ENCODE peak calls at places on chromosomes 13 and 19, in nine cellular contexts. T is endothelial cell of umbilical vein; E is fibroblast of mammary gland; P is breast epithelium; D is endodermal cell; Q is progenitor cell of endocrine pancreas; W is keratinocyte; I is CD8-positive, alpha-beta T cell; J is dorsolateral prefrontal cortex. L is an unnamed sample.
A peak's percentile ranks its signal among the peaks of the same experiment; 100 is the strongest.

GRCh38 chr19:28394705-28395104 is 818.2 kb downstream of the UQCRFS1 start:
- DNase-seq in T (no peak), E (no peak), P (no peak), D (no peak), Q (no peak), W (no peak), I (no peak), J (no peak), L (peak; percentile 38)

GRCh38 chr19:13579388-13580060 is 73.2 kb upstream of the CACNA1A start:
- DNase-seq in T (no peak), E (peak; percentile 70), P (no peak), D (no peak), Q (no peak), W (no peak), I (no peak), J (no peak), L (no peak)

GRCh38 chr13:101612736-101613135 is 160.3 kb downstream of the ITGBL1 start:
- DNase-seq in T (no peak), E (no peak), P (no peak), D (no peak), Q (no peak), W (no peak), I (no peak), J (no peak), L (no peak)

GRCh38 chr13:91017031-91017668 is 330.3 kb upstream of the MIR17HG start:
- DNase-seq in T (peak; percentile 12), E (peak; percentile 30), P (no peak), D (peak; percentile 87), Q (peak; percentile 20), W (no peak), I (no peak), J (no peak), L (no peak)

GRCh38 chr19:28039677-28040381 is 1173.1 kb downstream of the UQCRFS1 start:
- DNase-seq in T (no peak), E (no peak), P (no peak), D (no peak), Q (no peak), W (no peak), I (no peak), J (no peak), L (peak; percentile 67)

GRCh38 chr19:5880604-5881078 is 10.3 kb upstream of the FUT5 start:
- DNase-seq in T (no peak), E (peak; percentile 57), P (no peak), D (peak; percentile 73), Q (no peak), W (no peak), I (no peak), J (no peak), L (no peak)

GRCh38 chr19:50720921-50721291 is 1.3 kb upstream of the SHANK1 start:
- DNase-seq in T (no peak), E (peak; percentile 69), P (no peak), D (peak; percentile 71), Q (no peak), W (peak; percentile 30), I (no peak), J (no peak), L (no peak)

GRCh38 chr13:110634558-110634957 is 19.2 kb downstream of the NAXD start:
- DNase-seq in T (no peak), E (peak; percentile 93), P (no peak), D (peak; percentile 45), Q (no peak), W (no peak), I (no peak), J (no peak), L (no peak)

GRCh38 chr13:45367995-45368394 is 27.0 kb upstream of the TPT1 start:
- DNase-seq in T (no peak), E (no peak), P (no peak), D (no peak), Q (no peak), W (no peak), I (no peak), J (no peak), L (no peak)

GRCh38 chr19:29012457-29012856 is 200.5 kb downstream of the UQCRFS1 start:
- DNase-seq in T (no peak), E (no peak), P (no peak), D (no peak), Q (no peak), W (no peak), I (no peak), J (no peak), L (no peak)

GRCh38 chr13:48486836-48487235 is 46.0 kb downstream of the RCBTB2 start:
- DNase-seq in T (no peak), E (no peak), P (no peak), D (no peak), Q (no peak), W (no peak), I (no peak), J (no peak), L (no peak)

GRCh38 chr13:97224544-97225324 is 2.6 kb downstream of the MBNL2 start:
- DNase-seq in T (peak; percentile 75), E (peak; percentile 58), P (peak; percentile 62), D (no peak), Q (no peak), W (no peak), I (no peak), J (no peak), L (no peak)

GRCh38 chr13:46339035-46339666 is 47.9 kb downstream of the RUBCNL start:
- DNase-seq in T (no peak), E (peak; percentile 88), P (no peak), D (no peak), Q (no peak), W (no peak), I (no peak), J (no peak), L (peak; percentile 83)

GRCh38 chr19:18489627-18490184 is 32.2 kb downstream of the ELL start:
- DNase-seq in T (no peak), E (no peak), P (no peak), D (no peak), Q (no peak), W (no peak), I (no peak), J (no peak), L (no peak)

GRCh38 chr13:40254394-40254793 is 412.0 kb downstream of the FOXO1 start:
- DNase-seq in T (no peak), E (no peak), P (no peak), D (no peak), Q (no peak), W (no peak), I (no peak), J (no peak), L (no peak)

GRCh38 chr13:36475468-36475867 is 43.2 kb downstream of the CCNA1 start:
- DNase-seq in T (no peak), E (peak; percentile 28), P (no peak), D (peak; percentile 80), Q (no peak), W (no peak), I (no peak), J (no peak), L (no peak)

GRCh38 chr19:3722443-3723109 is 14.4 kb downstream of the TJP3 start:
- DNase-seq in T (no peak), E (no peak), P (no peak), D (peak; percentile 94), Q (peak; percentile 64), W (no peak), I (no peak), J (no peak), L (no peak)

GRCh38 chr13:48600374-48601364 is 53.1 kb upstream of the CYSLTR2 start:
- DNase-seq in T (peak; percentile 98), E (peak; percentile 32), P (no peak), D (peak; percentile 59), Q (no peak), W (no peak), I (no peak), J (no peak), L (peak; percentile 10)

GRCh38 chr13:43298799-43299198 is 275.4 kb downstream of the DNAJC15 start:
- DNase-seq in T (peak; percentile 48), E (no peak), P (no peak), D (no peak), Q (no peak), W (no peak), I (no peak), J (no peak), L (no peak)

GRCh38 chr13:98888890-98889279 is 89.0 kb downstream of the DOCK9 start:
- DNase-seq in T (no peak), E (no peak), P (no peak), D (no peak), Q (no peak), W (no peak), I (no peak), J (no peak), L (no peak)
- TF ChIP-seq CTCF in T (no peak), E (no peak), P (no peak), D (no peak), Q (no peak), W (no peak), I (no peak), J (no peak), L (no peak)

GRCh38 chr13:104571161-104571889 is 1505.1 kb upstream of the SLC10A2 start:
- DNase-seq in T (peak; percentile 89), E (peak; percentile 75), P (no peak), D (peak; percentile 91), Q (peak; percentile 56), W (no peak), I (no peak), J (peak; percentile 67), L (peak; percentile 89)
- TF ChIP-seq CTCF in T (peak; percentile 76), E (peak; percentile 69), P (peak; percentile 69), D (peak; percentile 80), Q (peak; percentile 77), W (peak; percentile 83), I (no peak), J (peak; percentile 84), L (peak; percentile 85)

GRCh38 chr13:75699062-75699461 is 62.9 kb downstream of the LMO7 start:
- DNase-seq in T (no peak), E (no peak), P (no peak), D (no peak), Q (no peak), W (no peak), I (no peak), J (no peak), L (no peak)

GRCh38 chr13:75689686-75690085 is 53.6 kb downstream of the LMO7 start:
- DNase-seq in T (no peak), E (peak; percentile 40), P (no peak), D (no peak), Q (no peak), W (no peak), I (no peak), J (no peak), L (no peak)

GRCh38 chr13:75693227-75693626 is 57.1 kb downstream of the LMO7 start:
- DNase-seq in T (no peak), E (no peak), P (no peak), D (no peak), Q (no peak), W (no peak), I (no peak), J (no peak), L (no peak)

GRCh38 chr13:75691183-75691582 is 55.1 kb downstream of the LMO7 start:
- DNase-seq in T (no peak), E (peak; percentile 71), P (no peak), D (no peak), Q (no peak), W (no peak), I (no peak), J (no peak), L (no peak)

GRCh38 chr13:75694742-75695141 is 58.6 kb downstream of the LMO7 start:
- DNase-seq in T (no peak), E (no peak), P (no peak), D (no peak), Q (no peak), W (no peak), I (no peak), J (no peak), L (no peak)
- TF ChIP-seq CTCF in T (no peak), E (no peak), P (no peak), D (no peak), Q (no peak), W (no peak), I (no peak), J (no peak), L (no peak)

GRCh38 chr13:84951128-84951527 is 848.1 kb downstream of the SLITRK6 start:
- DNase-seq in T (no peak), E (no peak), P (no peak), D (no peak), Q (no peak), W (peak; percentile 19), I (no peak), J (no peak), L (no peak)
- TF ChIP-seq CTCF in T (no peak), E (no peak), P (no peak), D (no peak), Q (no peak), W (peak; percentile 44), I (no peak), J (no peak), L (no peak)